ENCODE peak calls at places on chromosomes 3 and 15, in nine cellular contexts. M is anterior cingulate cortex, W is omental fat pad, O is AG10803, X is GM12865, G is erythroblast, U is uterus, V is brain microvascular endothelial cell, R is adrenal gland. F is an unnamed sample.

GRCh38 chr3:10467904-10468610 is 37.3 kb downstream of the ATP2B2 start:
- DNase-seq in M (no peak), W (no peak), O (no peak), X (no peak), G (no peak), U (no peak), V (no peak), R (peak; percentile 70), F (no peak)

GRCh38 chr3:31285808-31286486 is 246.8 kb upstream of the STT3B start:
- DNase-seq in M (no peak), W (no peak), O (no peak), X (no peak), G (no peak), U (no peak), V (no peak), R (no peak), F (no peak)

GRCh38 chr3:72960812-72961518 is 35.6 kb upstream of the PPP4R2 start:
- DNase-seq in M (no peak), W (peak; percentile 28), O (peak; percentile 64), X (peak; percentile 63), G (peak; percentile 2), U (peak; percentile 28), V (peak; percentile 20), R (peak; percentile 86), F (no peak)

GRCh38 chr3:161660706-161661105 is 164.1 kb downstream of the OTOL1 start:
- DNase-seq in M (no peak), W (no peak), O (no peak), X (no peak), G (no peak), U (no peak), V (no peak), R (no peak), F (no peak)

GRCh38 chr3:36852071-36852470 is 87.7 kb upstream of the DCLK3 start:
- DNase-seq in M (no peak), W (no peak), O (peak; percentile 26), X (no peak), G (no peak), U (no peak), V (no peak), R (no peak), F (no peak)

GRCh38 chr15:63521405-63522142 is 17.2 kb downstream of the USP3 start:
- DNase-seq in M (no peak), W (no peak), O (peak; percentile 84), X (no peak), G (no peak), U (no peak), V (no peak), R (no peak), F (no peak)

GRCh38 chr15:57153140-57153539 is 223.2 kb upstream of the CGNL1 start:
- DNase-seq in M (no peak), W (no peak), O (no peak), X (peak; percentile 72), G (no peak), U (no peak), V (peak; percentile 56), R (no peak), F (no peak)

GRCh38 chr3:194194051-194194756 is 58.3 kb downstream of the HES1 start:
- DNase-seq in M (no peak), W (no peak), O (no peak), X (peak; percentile 12), G (no peak), U (no peak), V (no peak), R (no peak), F (no peak)

GRCh38 chr3:123791073-123791370 is 93.1 kb downstream of the MYLK start:
- DNase-seq in M (no peak), W (no peak), O (no peak), X (no peak), G (no peak), U (no peak), V (no peak), R (no peak), F (no peak)

GRCh38 chr3:72100062-72100511 is 315.1 kb upstream of the PROK2 start:
- DNase-seq in M (no peak), W (no peak), O (no peak), X (peak; percentile 44), G (no peak), U (no peak), V (no peak), R (no peak), F (no peak)

GRCh38 chr15:70281811-70282307 is 184.1 kb upstream of the TLE3 start:
- DNase-seq in M (no peak), W (no peak), O (peak; percentile 69), X (peak; percentile 48), G (no peak), U (no peak), V (peak; percentile 62), R (peak; percentile 70), F (no peak)

GRCh38 chr15:66252411-66253295 is 897 bp downstream of the MEGF11 start:
- DNase-seq in M (no peak), W (no peak), O (peak; percentile 22), X (peak; percentile 30), G (peak; percentile 54), U (peak; percentile 49), V (peak; percentile 9), R (peak; percentile 46), F (peak; percentile 61)

GRCh38 chr3:47012342-47013230 is 33.1 kb downstream of the NBEAL2 start:
- DNase-seq in M (no peak), W (no peak), O (no peak), X (no peak), G (no peak), U (peak; percentile 19), V (no peak), R (no peak), F (peak; percentile 1)

GRCh38 chr15:40960926-40961325 is 7.7 kb downstream of the CHAC1 start:
- DNase-seq in M (no peak), W (no peak), O (no peak), X (no peak), G (no peak), U (no peak), V (no peak), R (no peak), F (peak; percentile 72)

GRCh38 chr3:72659609-72660008 is 188.6 kb downstream of the SHQ1 start:
- DNase-seq in M (no peak), W (no peak), O (no peak), X (no peak), G (no peak), U (no peak), V (no peak), R (no peak), F (no peak)

GRCh38 chr3:118000219-118000618 is 1034.4 kb downstream of the IGSF11 start:
- DNase-seq in M (no peak), W (no peak), O (no peak), X (no peak), G (no peak), U (no peak), V (no peak), R (no peak), F (no peak)

GRCh38 chr3:51974963-51975856 is at the start of gene ABHD14A:
- DNase-seq in M (no peak), W (no peak), O (peak; percentile 71), X (peak; percentile 84), G (peak; percentile 88), U (peak; percentile 83), V (no peak), R (peak; percentile 68), F (peak; percentile 86)

GRCh38 chr15:41323611-41324010 is 8.8 kb downstream of the OIP5 start:
- DNase-seq in M (no peak), W (no peak), O (no peak), X (peak; percentile 57), G (no peak), U (no peak), V (no peak), R (no peak), F (no peak)

GRCh38 chr3:50805321-50805720 is 130.6 kb downstream of the DOCK3 start:
- DNase-seq in M (no peak), W (no peak), O (no peak), X (no peak), G (no peak), U (no peak), V (no peak), R (no peak), F (no peak)

GRCh38 chr3:99910752-99911151 is 93.1 kb downstream of the CMSS1 start:
- DNase-seq in M (no peak), W (no peak), O (no peak), X (no peak), G (no peak), U (no peak), V (no peak), R (no peak), F (no peak)

GRCh38 chr3:78732471-78732870 is 1035.3 kb downstream of the ROBO1 start:
- DNase-seq in M (no peak), W (no peak), O (no peak), X (no peak), G (no peak), U (no peak), V (no peak), R (no peak), F (no peak)

GRCh38 chr15:99574502-99574901 is 8.7 kb downstream of the MEF2A start:
- DNase-seq in M (no peak), W (no peak), O (no peak), X (no peak), G (no peak), U (no peak), V (no peak), R (no peak), F (no peak)

GRCh38 chr3:169841171-169841570 is 28.5 kb upstream of the LRRC34 start:
- DNase-seq in M (no peak), W (no peak), O (no peak), X (peak; percentile 64), G (no peak), U (no peak), V (no peak), R (no peak), F (no peak)

GRCh38 chr3:12590096-12590495 is 33.2 kb downstream of the MKRN2 start:
- DNase-seq in M (no peak), W (no peak), O (no peak), X (no peak), G (no peak), U (no peak), V (no peak), R (no peak), F (no peak)

GRCh38 chr15:70501121-70501727 is 262.1 kb downstream of the UACA start:
- DNase-seq in M (no peak), W (no peak), O (no peak), X (no peak), G (no peak), U (no peak), V (no peak), R (no peak), F (no peak)

GRCh38 chr15:62889734-62890505 is 152.6 kb upstream of the TPM1 start:
- DNase-seq in M (no peak), W (no peak), O (peak; percentile 92), X (no peak), G (no peak), U (no peak), V (no peak), R (no peak), F (no peak)

GRCh38 chr3:52240059-52240885 is 1.3 kb upstream of the TWF2 start:
- DNase-seq in M (peak; percentile 61), W (no peak), O (peak; percentile 97), X (peak; percentile 85), G (peak; percentile 91), U (peak; percentile 72), V (peak; percentile 88), R (peak; percentile 76), F (peak; percentile 92)

GRCh38 chr15:99454107-99454809 is 111.5 kb upstream of the MEF2A start:
- DNase-seq in M (no peak), W (no peak), O (no peak), X (no peak), G (no peak), U (no peak), V (no peak), R (no peak), F (no peak)

F was measured in H54.